ENCODE peak calls at places on chromosomes 5 and 9, in six cellular contexts. One of them, this sample, is unnamed. For H3K27me3, the result is how much of the 10 kb centered on the place peaks cover.

GRCh38 chr5:159094745-159095144 is 5.0 kb downstream of the EBF1 start:
- DNase-seq in fibroblast of lung: peak
- DNase-seq in prostate gland: no peak
- DNase-seq in adipocyte: peak
- DNase-seq in uterus: peak
- DNase-seq in HepG2: peak
- DNase-seq in this sample: peak

GRCh38 chr5:141845371-141845821 is 32.8 kb downstream of the PCDH1 start:
- DNase-seq in prostate gland: no peak
- DNase-seq in fibroblast of lung: no peak
- DNase-seq in uterus: no peak
- DNase-seq in HepG2: no peak
- DNase-seq in adipocyte: no peak
- DNase-seq in this sample: no peak

GRCh38 chr5:126645132-126645531 is 44.4 kb downstream of the PHAX start:
- DNase-seq in fibroblast of lung: no peak
- DNase-seq in HepG2: no peak
- DNase-seq in adipocyte: no peak
- DNase-seq in uterus: no peak
- DNase-seq in prostate gland: no peak
- DNase-seq in this sample: no peak

GRCh38 chr5:43854697-43855292 is 251.8 kb downstream of the NNT start:
- DNase-seq in prostate gland: no peak
- DNase-seq in fibroblast of lung: no peak
- DNase-seq in uterus: no peak
- DNase-seq in HepG2: no peak
- DNase-seq in adipocyte: no peak
- DNase-seq in this sample: no peak

GRCh38 chr9:98256632-98257218 is 1.3 kb upstream of the TBC1D2 start:
- DNase-seq in adipocyte: no peak
- DNase-seq in uterus: no peak
- DNase-seq in HepG2: no peak
- DNase-seq in prostate gland: no peak
- DNase-seq in fibroblast of lung: no peak
- DNase-seq in this sample: no peak

GRCh38 chr5:178279723-178280438 is 47.3 kb upstream of the PHYKPL start:
- DNase-seq in adipocyte: peak
- DNase-seq in HepG2: peak
- DNase-seq in prostate gland: peak
- DNase-seq in uterus: peak
- DNase-seq in fibroblast of lung: peak
- DNase-seq in this sample: peak

GRCh38 chr5:138873096-138873885 is 1.8 kb downstream of the LRRTM2 start:
- DNase-seq in fibroblast of lung: peak
- DNase-seq in adipocyte: no peak
- DNase-seq in prostate gland: no peak
- DNase-seq in HepG2: no peak
- DNase-seq in uterus: no peak
- DNase-seq in this sample: no peak

GRCh38 chr5:81739283-81739682 is 11.6 kb downstream of the SSBP2 start:
- DNase-seq in adipocyte: no peak
- DNase-seq in HepG2: no peak
- DNase-seq in prostate gland: no peak
- DNase-seq in fibroblast of lung: no peak
- DNase-seq in uterus: no peak
- DNase-seq in this sample: no peak

GRCh38 chr5:52841114-52841513 is 53.4 kb downstream of the ITGA1 start:
- DNase-seq in adipocyte: no peak
- DNase-seq in uterus: no peak
- DNase-seq in prostate gland: no peak
- DNase-seq in HepG2: no peak
- DNase-seq in fibroblast of lung: no peak
- DNase-seq in this sample: no peak

GRCh38 chr5:65142511-65143011 is 339.2 kb downstream of the ADAMTS6 start:
- DNase-seq in uterus: no peak
- DNase-seq in prostate gland: no peak
- DNase-seq in HepG2: no peak
- DNase-seq in adipocyte: peak
- DNase-seq in fibroblast of lung: peak
- DNase-seq in this sample: no peak

GRCh38 chr9:18596920-18597319 is 123.0 kb downstream of the ADAMTSL1 start:
- DNase-seq in uterus: no peak
- DNase-seq in fibroblast of lung: peak
- DNase-seq in adipocyte: peak
- DNase-seq in HepG2: no peak
- DNase-seq in prostate gland: no peak
- DNase-seq in this sample: no peak

GRCh38 chr9:82036101-82036500 is 47.5 kb downstream of the SPATA31D1 start:
- DNase-seq in uterus: no peak
- DNase-seq in fibroblast of lung: no peak
- DNase-seq in HepG2: no peak
- DNase-seq in adipocyte: no peak
- DNase-seq in prostate gland: no peak
- DNase-seq in this sample: no peak

GRCh38 chr5:152688561-152689274 is 283.6 kb upstream of the NMUR2 start:
- DNase-seq in HepG2: no peak
- DNase-seq in fibroblast of lung: peak
- DNase-seq in uterus: peak
- DNase-seq in prostate gland: no peak
- DNase-seq in adipocyte: peak
- DNase-seq in this sample: no peak

DNA sequence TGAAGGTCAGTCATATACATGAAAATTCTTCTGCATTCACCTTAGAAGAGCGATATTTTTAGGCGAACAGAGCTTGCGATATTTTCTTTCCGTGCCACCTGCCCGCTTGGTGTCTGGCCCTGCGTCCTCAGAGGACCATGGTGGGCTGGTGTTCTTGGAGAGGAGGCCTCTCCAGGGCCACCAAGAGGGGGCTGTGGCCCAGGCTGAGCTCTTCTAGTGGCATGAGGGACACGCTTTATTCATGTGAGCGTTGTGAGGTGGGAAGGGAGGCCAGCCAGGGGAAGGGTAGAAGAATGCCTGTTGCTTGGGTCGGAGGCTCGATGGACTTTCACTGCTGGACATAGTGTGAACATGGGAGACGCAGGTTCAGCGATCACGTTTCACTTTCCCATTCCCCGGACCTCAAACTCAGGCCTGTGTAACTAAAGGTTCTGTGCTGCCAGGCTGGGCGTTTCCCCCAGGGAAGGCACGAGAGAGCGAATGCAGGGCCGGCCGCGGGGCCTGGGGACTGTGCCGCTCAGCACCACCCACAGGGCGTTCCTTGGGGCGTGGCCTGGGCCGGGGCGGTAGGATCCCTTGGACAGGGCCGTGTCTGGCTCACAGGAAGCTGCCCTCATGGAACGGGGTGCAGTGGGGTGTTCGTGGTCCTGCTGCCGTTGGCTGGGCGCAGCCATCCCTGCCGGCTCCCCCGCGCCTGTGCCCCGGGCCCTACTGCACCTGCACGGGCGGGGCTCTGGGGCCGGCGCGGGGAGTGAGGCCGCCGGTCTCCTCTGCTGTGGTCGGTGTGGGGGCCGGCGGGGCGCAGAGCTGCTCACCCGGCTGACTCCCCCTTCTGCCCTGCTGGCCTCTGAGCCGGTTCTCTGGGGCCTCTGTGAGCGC is 40.7 kb upstream of the CLPTM1L start:
- DNase-seq in fibroblast of lung: peak
- DNase-seq in uterus: peak
- DNase-seq in adipocyte: peak
- DNase-seq in HepG2: peak
- DNase-seq in prostate gland: peak
- DNase-seq in this sample: peak
- H3K27me3 ChIP-seq in fibroblast of lung: under half
- H3K27me3 ChIP-seq in uterus: under half
- H3K27me3 ChIP-seq in adipocyte: under half
- H3K27me3 ChIP-seq in HepG2: under half
- H3K27me3 ChIP-seq in prostate gland: under half
- H3K27me3 ChIP-seq in this sample: under half

GRCh38 chr5:180813418-180813817 is 10.8 kb upstream of the MGAT1 start:
- DNase-seq in uterus: no peak
- DNase-seq in adipocyte: no peak
- DNase-seq in fibroblast of lung: no peak
- DNase-seq in prostate gland: no peak
- DNase-seq in HepG2: no peak
- DNase-seq in this sample: no peak
- H3K4me3 ChIP-seq in uterus: no peak
- H3K4me3 ChIP-seq in adipocyte: no peak
- H3K4me3 ChIP-seq in fibroblast of lung: no peak
- H3K4me3 ChIP-seq in prostate gland: no peak
- H3K4me3 ChIP-seq in HepG2: no peak
- H3K4me3 ChIP-seq in this sample: peak

GRCh38 chr5:154491951-154492350 is 13.9 kb upstream of the HAND1 start:
- DNase-seq in HepG2: no peak
- DNase-seq in fibroblast of lung: no peak
- DNase-seq in prostate gland: no peak
- DNase-seq in uterus: no peak
- DNase-seq in adipocyte: no peak
- DNase-seq in this sample: no peak
- H3K27me3 ChIP-seq in HepG2: under half
- H3K27me3 ChIP-seq in fibroblast of lung: under half
- H3K27me3 ChIP-seq in prostate gland: under half
- H3K27me3 ChIP-seq in uterus: under half
- H3K27me3 ChIP-seq in adipocyte: half or more
- H3K27me3 ChIP-seq in this sample: under half

GRCh38 chr5:154714271-154714986 is 40.7 kb upstream of the LARP1 start:
- DNase-seq in fibroblast of lung: peak
- DNase-seq in HepG2: peak
- DNase-seq in adipocyte: peak
- DNase-seq in prostate gland: no peak
- DNase-seq in uterus: no peak
- DNase-seq in this sample: no peak

GRCh38 chr5:154708845-154709244 is 46.3 kb upstream of the LARP1 start:
- DNase-seq in HepG2: peak
- DNase-seq in prostate gland: no peak
- DNase-seq in adipocyte: no peak
- DNase-seq in uterus: no peak
- DNase-seq in fibroblast of lung: no peak
- DNase-seq in this sample: no peak

GRCh38 chr5:154709368-154710305 is 45.5 kb upstream of the LARP1 start:
- DNase-seq in prostate gland: no peak
- DNase-seq in HepG2: no peak
- DNase-seq in uterus: no peak
- DNase-seq in adipocyte: no peak
- DNase-seq in fibroblast of lung: no peak
- DNase-seq in this sample: no peak

GRCh38 chr5:154712518-154713437 is 42.4 kb upstream of the LARP1 start:
- DNase-seq in HepG2: no peak
- DNase-seq in prostate gland: peak
- DNase-seq in adipocyte: no peak
- DNase-seq in fibroblast of lung: no peak
- DNase-seq in uterus: no peak
- DNase-seq in this sample: no peak

GRCh38 chr5:154713615-154714125 is 41.5 kb upstream of the LARP1 start:
- DNase-seq in fibroblast of lung: no peak
- DNase-seq in adipocyte: peak
- DNase-seq in uterus: no peak
- DNase-seq in HepG2: peak
- DNase-seq in prostate gland: no peak
- DNase-seq in this sample: no peak
- H3K4me3 ChIP-seq in fibroblast of lung: no peak
- H3K4me3 ChIP-seq in adipocyte: peak
- H3K4me3 ChIP-seq in uterus: no peak
- H3K4me3 ChIP-seq in HepG2: no peak
- H3K4me3 ChIP-seq in prostate gland: peak
- H3K4me3 ChIP-seq in this sample: no peak

DNA sequence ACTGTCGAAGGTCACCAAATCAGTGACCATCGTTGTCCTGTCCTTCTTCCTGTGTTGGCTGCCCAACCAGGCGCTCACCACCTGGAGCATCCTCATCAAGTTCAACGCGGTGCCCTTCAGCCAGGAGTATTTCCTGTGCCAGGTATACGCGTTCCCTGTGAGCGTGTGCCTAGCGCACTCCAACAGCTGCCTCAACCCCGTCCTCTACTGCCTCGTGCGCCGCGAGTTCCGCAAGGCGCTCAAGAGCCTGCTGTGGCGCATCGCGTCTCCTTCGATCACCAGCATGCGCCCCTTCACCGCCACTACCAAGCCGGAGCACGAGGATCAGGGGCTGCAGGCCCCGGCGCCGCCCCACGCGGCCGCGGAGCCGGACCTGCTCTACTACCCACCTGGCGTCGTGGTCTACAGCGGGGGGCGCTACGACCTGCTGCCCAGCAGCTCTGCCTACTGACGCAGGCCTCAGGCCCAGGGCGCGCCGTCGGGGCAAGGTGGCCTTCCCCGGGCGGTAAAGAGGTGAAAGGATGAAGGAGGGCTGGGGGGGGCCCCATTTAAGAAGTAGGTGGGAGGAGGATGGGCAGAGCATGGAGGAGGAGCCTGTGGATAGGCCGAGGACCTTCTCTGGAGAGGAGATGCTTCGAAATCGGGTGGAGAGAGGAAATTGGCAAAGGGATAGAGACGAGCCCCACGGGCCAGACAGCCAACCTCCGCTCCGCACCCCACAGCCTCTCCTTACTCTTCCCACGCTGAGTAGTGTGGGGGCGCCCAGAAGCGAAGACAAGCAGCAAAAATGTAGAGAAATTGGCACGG is 1.7 kb downstream of the RXFP3 start:
- DNase-seq in adipocyte: no peak
- DNase-seq in HepG2: no peak
- DNase-seq in prostate gland: no peak
- DNase-seq in uterus: no peak
- DNase-seq in fibroblast of lung: no peak
- DNase-seq in this sample: no peak
- H3K27me3 ChIP-seq in adipocyte: half or more
- H3K27me3 ChIP-seq in HepG2: under half
- H3K27me3 ChIP-seq in prostate gland: under half
- H3K27me3 ChIP-seq in uterus: under half
- H3K27me3 ChIP-seq in fibroblast of lung: under half
- H3K27me3 ChIP-seq in this sample: half or more

GRCh38 chr9:136011703-136012496 is 50.7 kb upstream of the UBAC1 start:
- DNase-seq in uterus: peak
- DNase-seq in fibroblast of lung: peak
- DNase-seq in adipocyte: peak
- DNase-seq in prostate gland: no peak
- DNase-seq in HepG2: peak
- DNase-seq in this sample: peak
- H3K4me3 ChIP-seq in uterus: no peak
- H3K4me3 ChIP-seq in fibroblast of lung: no peak
- H3K4me3 ChIP-seq in adipocyte: peak
- H3K4me3 ChIP-seq in prostate gland: no peak
- H3K4me3 ChIP-seq in HepG2: peak
- H3K4me3 ChIP-seq in this sample: peak

DNA sequence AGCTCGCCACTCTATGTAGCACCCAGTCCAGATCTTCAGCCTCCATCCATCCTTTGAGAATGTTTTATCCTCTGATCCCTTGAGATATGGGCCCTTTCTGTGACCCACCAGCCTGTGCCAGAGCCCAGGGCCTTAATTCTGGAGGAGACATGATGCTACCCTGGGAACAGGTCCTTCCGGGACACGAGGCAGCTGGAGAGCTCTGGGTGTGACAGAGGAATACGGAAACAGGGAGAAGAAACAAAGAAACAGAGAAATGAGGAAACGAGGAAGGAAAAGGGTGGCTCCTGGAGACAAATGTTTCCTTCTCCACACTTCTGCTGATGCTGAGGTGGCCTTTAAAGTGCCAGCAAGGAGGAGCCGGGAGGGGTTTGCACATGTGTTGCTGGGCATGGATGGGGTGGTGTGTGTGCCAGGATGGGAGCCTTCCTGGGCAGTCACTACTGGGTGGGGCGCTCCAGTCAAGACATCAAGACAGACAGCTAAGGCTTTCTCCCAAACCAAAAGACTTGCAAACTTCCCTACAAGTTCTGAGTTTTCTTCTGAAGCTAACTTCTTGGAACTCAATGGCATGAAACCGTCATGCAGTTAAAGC is 22.9 kb upstream of the MARCHF6 start:
- DNase-seq in HepG2: no peak
- DNase-seq in fibroblast of lung: no peak
- DNase-seq in prostate gland: no peak
- DNase-seq in uterus: no peak
- DNase-seq in adipocyte: peak
- DNase-seq in this sample: no peak
- H3K27me3 ChIP-seq in HepG2: under half
- H3K27me3 ChIP-seq in fibroblast of lung: under half
- H3K27me3 ChIP-seq in prostate gland: under half
- H3K27me3 ChIP-seq in uterus: under half
- H3K27me3 ChIP-seq in adipocyte: under half
- H3K27me3 ChIP-seq in this sample: under half